ENCODE peak calls at places on chromosomes 6 and 20, in seven cellular contexts. One of them, this sample, is unnamed.
A peak's percentile ranks its signal among the peaks of the same experiment; 100 is the strongest.

GRCh38 chr6:25342784-25343183 is 63.6 kb downstream of the CARMIL1 start:
- DNase-seq in H1: no peak
- DNase-seq in transverse colon: no peak
- DNase-seq in suprapubic skin: no peak
- DNase-seq in spleen: no peak
- DNase-seq in HCT116: no peak
- DNase-seq in K562: no peak
- DNase-seq in this sample: no peak

GRCh38 chr6:56959938-56960337 is 5.0 kb downstream of the BEND6 start:
- DNase-seq in HCT116: no peak
- DNase-seq in K562: no peak
- DNase-seq in transverse colon: no peak
- DNase-seq in H1: no peak
- DNase-seq in spleen: no peak
- DNase-seq in suprapubic skin: no peak
- DNase-seq in this sample: no peak

GRCh38 chr20:13874269-13875158 is 89.7 kb downstream of the NDUFAF5 start:
- DNase-seq in transverse colon: no peak
- DNase-seq in spleen: no peak
- DNase-seq in HCT116: no peak
- DNase-seq in H1: peak; percentile 25
- DNase-seq in suprapubic skin: no peak
- DNase-seq in K562: no peak
- DNase-seq in this sample: no peak

GRCh38 chr6:92979281-92979680 is 440.1 kb downstream of the EPHA7 start:
- DNase-seq in transverse colon: no peak
- DNase-seq in spleen: no peak
- DNase-seq in H1: no peak
- DNase-seq in HCT116: no peak
- DNase-seq in suprapubic skin: no peak
- DNase-seq in K562: no peak
- DNase-seq in this sample: no peak

GRCh38 chr6:162450358-162450757 is 277.2 kb downstream of the PRKN start:
- DNase-seq in H1: no peak
- DNase-seq in HCT116: no peak
- DNase-seq in transverse colon: no peak
- DNase-seq in spleen: no peak
- DNase-seq in suprapubic skin: no peak
- DNase-seq in K562: no peak
- DNase-seq in this sample: no peak

GRCh38 chr6:134481953-134482352 is 164.0 kb upstream of the SGK1 start:
- DNase-seq in suprapubic skin: no peak
- DNase-seq in transverse colon: no peak
- DNase-seq in K562: no peak
- DNase-seq in spleen: no peak
- DNase-seq in HCT116: no peak
- DNase-seq in H1: no peak
- DNase-seq in this sample: no peak

GRCh38 chr20:31695849-31696804 is 26.5 kb downstream of the BCL2L1 start:
- DNase-seq in transverse colon: peak; percentile 55
- DNase-seq in spleen: no peak
- DNase-seq in H1: no peak
- DNase-seq in HCT116: peak; percentile 84
- DNase-seq in K562: no peak
- DNase-seq in suprapubic skin: no peak
- DNase-seq in this sample: no peak

GRCh38 chr6:105029581-105029980 is 72.7 kb downstream of the LIN28B start:
- DNase-seq in HCT116: no peak
- DNase-seq in transverse colon: no peak
- DNase-seq in spleen: no peak
- DNase-seq in H1: no peak
- DNase-seq in suprapubic skin: no peak
- DNase-seq in K562: no peak
- DNase-seq in this sample: no peak

GRCh38 chr20:61157301-61157700 is 94.8 kb upstream of the CDH4 start:
- DNase-seq in K562: no peak
- DNase-seq in transverse colon: no peak
- DNase-seq in suprapubic skin: no peak
- DNase-seq in spleen: no peak
- DNase-seq in HCT116: no peak
- DNase-seq in H1: no peak
- DNase-seq in this sample: no peak

GRCh38 chr6:136547336-136547735 is 2.9 kb downstream of the MAP7 start:
- DNase-seq in HCT116: peak; percentile 21
- DNase-seq in suprapubic skin: no peak
- DNase-seq in K562: peak; percentile 60
- DNase-seq in spleen: no peak
- DNase-seq in transverse colon: no peak
- DNase-seq in H1: no peak
- DNase-seq in this sample: no peak

GRCh38 chr6:129478379-129478778 is 231.6 kb downstream of the ARHGAP18 start:
- DNase-seq in HCT116: no peak
- DNase-seq in transverse colon: no peak
- DNase-seq in H1: no peak
- DNase-seq in spleen: no peak
- DNase-seq in K562: no peak
- DNase-seq in suprapubic skin: no peak
- DNase-seq in this sample: no peak

GRCh38 chr6:134060491-134061106 is 8.2 kb upstream of the SLC2A12 start:
- DNase-seq in K562: no peak
- DNase-seq in HCT116: no peak
- DNase-seq in transverse colon: no peak
- DNase-seq in suprapubic skin: no peak
- DNase-seq in H1: no peak
- DNase-seq in spleen: no peak
- DNase-seq in this sample: no peak

GRCh38 chr6:134493789-134494188 is 175.9 kb upstream of the SGK1 start:
- DNase-seq in transverse colon: no peak
- DNase-seq in spleen: no peak
- DNase-seq in HCT116: no peak
- DNase-seq in suprapubic skin: no peak
- DNase-seq in H1: no peak
- DNase-seq in K562: no peak
- DNase-seq in this sample: no peak

GRCh38 chr20:47317127-47317895 is 39.2 kb downstream of the ZMYND8 start:
- DNase-seq in HCT116: peak; percentile 87
- DNase-seq in K562: peak; percentile 96
- DNase-seq in H1: no peak
- DNase-seq in transverse colon: peak; percentile 76
- DNase-seq in suprapubic skin: peak; percentile 90
- DNase-seq in spleen: peak; percentile 85
- DNase-seq in this sample: peak; percentile 95

GRCh38 chr6:125818225-125818657 is 27.5 kb downstream of the NCOA7 start:
- DNase-seq in HCT116: no peak
- DNase-seq in H1: no peak
- DNase-seq in transverse colon: no peak
- DNase-seq in spleen: no peak
- DNase-seq in suprapubic skin: no peak
- DNase-seq in K562: no peak
- DNase-seq in this sample: no peak

GRCh38 chr20:41811456-41811855 is 193.3 kb upstream of the CHD6 start:
- DNase-seq in H1: no peak
- DNase-seq in spleen: no peak
- DNase-seq in suprapubic skin: no peak
- DNase-seq in transverse colon: no peak
- DNase-seq in K562: no peak
- DNase-seq in HCT116: no peak
- DNase-seq in this sample: no peak

GRCh38 chr20:32357869-32358631 is at the start of gene ASXL1:
- DNase-seq in suprapubic skin: peak; percentile 97
- DNase-seq in HCT116: peak; percentile 92
- DNase-seq in K562: peak; percentile 98
- DNase-seq in spleen: peak; percentile 99
- DNase-seq in transverse colon: peak; percentile 97
- DNase-seq in H1: peak; percentile 93
- DNase-seq in this sample: peak; percentile 98

GRCh38 chr6:13708679-13709261 is 2.9 kb downstream of the RANBP9 start:
- DNase-seq in suprapubic skin: no peak
- DNase-seq in transverse colon: no peak
- DNase-seq in spleen: no peak
- DNase-seq in H1: no peak
- DNase-seq in K562: peak; percentile 23
- DNase-seq in HCT116: no peak
- DNase-seq in this sample: no peak

GRCh38 chr20:51462566-51463276 is 79.8 kb downstream of the NFATC2 start:
- DNase-seq in H1: no peak
- DNase-seq in HCT116: no peak
- DNase-seq in suprapubic skin: peak; percentile 87
- DNase-seq in K562: no peak
- DNase-seq in transverse colon: peak; percentile 55
- DNase-seq in spleen: peak; percentile 75
- DNase-seq in this sample: peak; percentile 92

GRCh38 chr20:36666181-36666740 is 20.3 kb upstream of the SLA2 start:
- DNase-seq in HCT116: no peak
- DNase-seq in K562: peak; percentile 40
- DNase-seq in spleen: no peak
- DNase-seq in H1: no peak
- DNase-seq in transverse colon: no peak
- DNase-seq in suprapubic skin: no peak
- DNase-seq in this sample: no peak

GRCh38 chr20:31824554-31825313 is 5.6 kb downstream of the MYLK2 start:
- DNase-seq in suprapubic skin: no peak
- DNase-seq in K562: no peak
- DNase-seq in transverse colon: no peak
- DNase-seq in H1: no peak
- DNase-seq in HCT116: no peak
- DNase-seq in spleen: no peak
- DNase-seq in this sample: no peak

GRCh38 chr20:58723628-58723984 is 31.0 kb downstream of the NPEPL1 start:
- DNase-seq in K562: no peak
- DNase-seq in suprapubic skin: no peak
- DNase-seq in H1: no peak
- DNase-seq in transverse colon: peak; percentile 5
- DNase-seq in HCT116: no peak
- DNase-seq in spleen: peak; percentile 47
- DNase-seq in this sample: peak; percentile 15

GRCh38 chr6:5752282-5752681 is 254.4 kb downstream of the NRN1 start:
- DNase-seq in suprapubic skin: no peak
- DNase-seq in H1: peak; percentile 19
- DNase-seq in transverse colon: no peak
- DNase-seq in K562: peak; percentile 50
- DNase-seq in spleen: no peak
- DNase-seq in HCT116: no peak
- DNase-seq in this sample: no peak

GRCh38 chr20:29427201-29428060 is 1830.0 kb upstream of the DEFB115 start:
- DNase-seq in suprapubic skin: no peak
- DNase-seq in K562: peak; percentile 35
- DNase-seq in transverse colon: no peak
- DNase-seq in H1: no peak
- DNase-seq in spleen: no peak
- DNase-seq in HCT116: no peak
- DNase-seq in this sample: no peak

GRCh38 chr6:125584468-125584939 is 164.9 kb upstream of the HEY2 start:
- DNase-seq in HCT116: no peak
- DNase-seq in transverse colon: no peak
- DNase-seq in H1: peak; percentile 80
- DNase-seq in K562: no peak
- DNase-seq in suprapubic skin: no peak
- DNase-seq in spleen: no peak
- DNase-seq in this sample: no peak

DNA sequence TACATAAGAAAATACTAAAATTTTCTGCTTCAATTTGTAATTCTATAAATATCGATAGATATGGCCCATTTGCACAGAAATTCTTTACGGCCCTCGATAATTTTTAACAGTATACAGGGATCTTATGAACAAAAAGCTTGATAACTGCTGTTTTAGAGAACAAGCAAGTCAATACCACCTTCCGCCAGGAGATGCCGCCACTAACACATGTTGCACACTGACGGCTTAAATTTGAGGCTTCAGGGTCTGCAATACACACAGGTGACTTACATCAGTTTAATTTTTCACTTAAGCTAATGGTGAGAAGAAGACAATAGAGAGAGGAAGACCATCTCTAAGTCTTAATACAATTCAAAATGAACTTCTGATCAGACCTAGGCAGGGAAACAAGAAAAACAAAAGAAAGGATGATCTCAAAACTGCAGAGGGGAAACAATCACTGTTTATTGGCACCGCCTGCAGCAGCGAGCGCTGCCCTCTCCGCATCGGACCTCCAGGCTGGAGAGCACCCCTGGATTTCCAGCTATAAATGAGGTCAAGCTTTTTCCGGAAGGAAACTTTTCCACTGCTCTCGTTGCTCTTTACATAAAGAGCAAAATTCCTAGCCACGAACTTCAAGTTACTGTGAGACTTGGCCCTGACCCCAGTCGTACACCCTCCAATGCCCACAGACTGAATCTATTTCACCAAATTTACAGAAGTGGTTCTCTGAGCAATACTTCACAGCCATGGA is 53.9 kb downstream of the OTOR start:
- DNase-seq in suprapubic skin: no peak
- DNase-seq in HCT116: peak; percentile 56
- DNase-seq in transverse colon: peak; percentile 59
- DNase-seq in K562: peak; percentile 58
- DNase-seq in spleen: no peak
- DNase-seq in H1: peak; percentile 49
- DNase-seq in this sample: peak; percentile 73
- TF ChIP-seq POLR2A in suprapubic skin: no peak
- TF ChIP-seq POLR2A in HCT116: no peak
- TF ChIP-seq POLR2A in transverse colon: no peak
- TF ChIP-seq POLR2A in K562: no peak
- TF ChIP-seq POLR2A in spleen: no peak
- TF ChIP-seq POLR2A in H1: no peak
- TF ChIP-seq POLR2A in this sample: no peak

GRCh38 chr6:53543341-53544010 is 1.4 kb downstream of the GCLC start:
- DNase-seq in HCT116: no peak
- DNase-seq in K562: peak; percentile 20
- DNase-seq in suprapubic skin: no peak
- DNase-seq in H1: no peak
- DNase-seq in transverse colon: no peak
- DNase-seq in spleen: no peak
- DNase-seq in this sample: no peak
- TF ChIP-seq POLR2AphosphoS5 in HCT116: no peak
- TF ChIP-seq POLR2AphosphoS5 in K562: no peak
- TF ChIP-seq POLR2AphosphoS5 in suprapubic skin: no peak
- TF ChIP-seq POLR2AphosphoS5 in H1: no peak
- TF ChIP-seq POLR2AphosphoS5 in transverse colon: peak; percentile 26
- TF ChIP-seq POLR2AphosphoS5 in spleen: no peak
- TF ChIP-seq POLR2AphosphoS5 in this sample: peak; percentile 33

DNA sequence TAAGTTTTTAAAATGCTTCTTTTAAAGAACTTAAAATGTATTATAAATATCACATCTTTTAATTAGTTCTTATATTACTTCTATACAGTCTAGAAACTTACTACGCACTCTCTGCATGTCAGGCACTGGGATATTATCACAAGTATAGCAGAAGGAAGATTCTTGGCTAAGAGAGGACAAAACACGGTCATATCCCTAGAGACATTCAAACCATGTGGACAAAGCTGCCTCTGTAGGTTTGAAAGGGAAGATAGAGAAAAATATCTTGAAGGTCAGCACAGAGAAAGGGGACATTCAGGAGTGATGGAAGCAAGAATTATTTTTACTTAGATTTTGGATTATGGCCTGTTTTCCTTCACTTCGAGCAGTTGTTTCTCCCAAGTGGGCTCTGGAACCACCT is 64.1 kb downstream of the LRRC1 start:
- DNase-seq in suprapubic skin: no peak
- DNase-seq in HCT116: no peak
- DNase-seq in H1: no peak
- DNase-seq in K562: no peak
- DNase-seq in spleen: no peak
- DNase-seq in transverse colon: no peak
- DNase-seq in this sample: no peak
- H3K4me1 ChIP-seq in suprapubic skin: peaks cover 59% of the 10 kb centered on the region
- H3K4me1 ChIP-seq in HCT116: peaks cover 6% of the 10 kb centered on the region
- H3K4me1 ChIP-seq in H1: no peaks in the 10 kb centered on the region
- H3K4me1 ChIP-seq in K562: no peaks in the 10 kb centered on the region
- H3K4me1 ChIP-seq in spleen: no peaks in the 10 kb centered on the region
- H3K4me1 ChIP-seq in transverse colon: peaks cover 34% of the 10 kb centered on the region
- H3K4me1 ChIP-seq in this sample: peaks cover 38% of the 10 kb centered on the region

GRCh38 chr6:148445620-148446019 is 103.0 kb downstream of the SASH1 start:
- DNase-seq in K562: no peak
- DNase-seq in transverse colon: no peak
- DNase-seq in suprapubic skin: no peak
- DNase-seq in H1: no peak
- DNase-seq in spleen: no peak
- DNase-seq in HCT116: no peak
- DNase-seq in this sample: no peak
- TF ChIP-seq POLR2A in K562: no peak
- TF ChIP-seq POLR2A in transverse colon: no peak
- TF ChIP-seq POLR2A in suprapubic skin: no peak
- TF ChIP-seq POLR2A in H1: no peak
- TF ChIP-seq POLR2A in spleen: no peak
- TF ChIP-seq POLR2A in HCT116: no peak
- TF ChIP-seq POLR2A in this sample: no peak